ENCODE peak calls at places on chromosomes 12 and 14, in eight cellular contexts. E is NAMALWA; N is GM04504; I is neural crest cell; U is glomerular endothelial cell; L is esophagus squamous epithelium; G is choroid plexus epithelial cell; M is activated effector memory CD4-positive, alpha-beta T cell treated with Interleukin-2 at 50 U/mL for 16 hours. W is an unnamed sample.

GRCh38 chr14:103858063-103858820 is 10.9 kb upstream of the PPP1R13B start:
- DNase-seq in E (no peak), N (no peak), I (no peak), U (no peak), L (no peak), G (no peak), M (no peak), W (no peak)

GRCh38 chr14:77458249-77458950 is 507 bp downstream of the AHSA1 start:
- DNase-seq in E (peak; percentile 83), N (peak; percentile 4), I (peak; percentile 14), U (no peak), L (no peak), G (peak; percentile 43), M (peak; percentile 22), W (peak; percentile 9)

GRCh38 chr14:36660736-36661505 is 739 bp upstream of the PAX9 start:
- DNase-seq in E (no peak), N (no peak), I (no peak), U (no peak), L (no peak), G (no peak), M (no peak), W (no peak)

GRCh38 chr14:44449694-44450093 is 57.4 kb downstream of the FSCB start:
- DNase-seq in E (no peak), N (no peak), I (no peak), U (no peak), L (no peak), G (no peak), M (no peak), W (no peak)

GRCh38 chr12:96398422-96399080 is 1.7 kb downstream of the CDK17 start:
- DNase-seq in E (peak; percentile 58), N (no peak), I (no peak), U (no peak), L (no peak), G (peak; percentile 27), M (no peak), W (no peak)

GRCh38 chr12:26370098-26370497 is 174.7 kb downstream of the SSPN start:
- DNase-seq in E (no peak), N (no peak), I (no peak), U (no peak), L (no peak), G (no peak), M (no peak), W (no peak)

GRCh38 chr12:76029982-76030377 is 1.6 kb downstream of the PHLDA1 start:
- DNase-seq in E (no peak), N (no peak), I (no peak), U (no peak), L (no peak), G (peak; percentile 62), M (no peak), W (no peak)

GRCh38 chr12:98671459-98671858 is 26.4 kb downstream of the APAF1 start:
- DNase-seq in E (no peak), N (no peak), I (no peak), U (no peak), L (no peak), G (peak; percentile 20), M (no peak), W (no peak)

GRCh38 chr12:10301103-10301502 is 6.6 kb upstream of the KLRD1 start:
- DNase-seq in E (no peak), N (no peak), I (no peak), U (no peak), L (no peak), G (peak; percentile 59), M (no peak), W (no peak)

GRCh38 chr12:90888316-90888715 is 66.7 kb downstream of the CCER1 start:
- DNase-seq in E (no peak), N (no peak), I (no peak), U (no peak), L (no peak), G (peak; percentile 40), M (no peak), W (no peak)

GRCh38 chr12:46365951-46366379 is 6.6 kb downstream of the SLC38A2 start:
- DNase-seq in E (peak; percentile 10), N (no peak), I (no peak), U (no peak), L (no peak), G (peak; percentile 27), M (no peak), W (no peak)

GRCh38 chr14:99854831-99855230 is 61.6 kb downstream of the EML1 start:
- DNase-seq in E (no peak), N (no peak), I (no peak), U (no peak), L (no peak), G (no peak), M (no peak), W (no peak)

GRCh38 chr12:56128669-56129209 is 672 bp downstream of the ESYT1 start:
- DNase-seq in E (peak; percentile 36), N (no peak), I (no peak), U (no peak), L (no peak), G (peak; percentile 31), M (no peak), W (no peak)

GRCh38 chr12:93461503-93461902 is 5.8 kb upstream of the MRPL42 start:
- DNase-seq in E (no peak), N (no peak), I (no peak), U (no peak), L (no peak), G (peak; percentile 23), M (no peak), W (no peak)

GRCh38 chr14:101449114-101449513 is 112.2 kb upstream of the DIO3 start:
- DNase-seq in E (peak; percentile 66), N (no peak), I (no peak), U (no peak), L (no peak), G (no peak), M (no peak), W (no peak)

GRCh38 chr14:35480119-35480769 is 53.7 kb upstream of the INSM2 start:
- DNase-seq in E (no peak), N (no peak), I (no peak), U (no peak), L (no peak), G (peak; percentile 21), M (no peak), W (no peak)

GRCh38 chr12:25252946-25253345 is 2.2 kb upstream of the KRAS start:
- DNase-seq in E (no peak), N (no peak), I (no peak), U (no peak), L (no peak), G (no peak), M (no peak), W (no peak)

GRCh38 chr14:31902915-31903646 is 174.0 kb upstream of the ARHGAP5 start:
- DNase-seq in E (no peak), N (no peak), I (no peak), U (no peak), L (no peak), G (no peak), M (no peak), W (no peak)

GRCh38 chr14:24233538-24233866 is 773 bp downstream of the GMPR2 start:
- DNase-seq in E (no peak), N (no peak), I (no peak), U (no peak), L (no peak), G (no peak), M (no peak), W (no peak)

GRCh38 chr14:47919994-47920393 is 244.6 kb upstream of the MDGA2 start:
- DNase-seq in E (no peak), N (no peak), I (no peak), U (no peak), L (no peak), G (no peak), M (no peak), W (no peak)

GRCh38 chr12:16880864-16881285 is 274.9 kb upstream of the LMO3 start:
- DNase-seq in E (no peak), N (no peak), I (no peak), U (no peak), L (no peak), G (no peak), M (no peak), W (no peak)

GRCh38 chr12:78210894-78211302 is 380.2 kb downstream of the NAV3 start:
- DNase-seq in E (no peak), N (peak; percentile 62), I (peak; percentile 9), U (no peak), L (no peak), G (peak; percentile 91), M (no peak), W (no peak)

GRCh38 chr12:128823216-128823915 is 392 bp downstream of the SLC15A4 start:
- DNase-seq in E (peak; percentile 45), N (no peak), I (peak; percentile 7), U (no peak), L (no peak), G (no peak), M (no peak), W (no peak)

GRCh38 chr14:88868558-88869159 is 44.2 kb downstream of the TTC8 start:
- DNase-seq in E (peak; percentile 28), N (no peak), I (no peak), U (no peak), L (no peak), G (peak; percentile 52), M (no peak), W (no peak)

GRCh38 chr12:106128526-106129430 is 10.0 kb downstream of the NUAK1 start:
- DNase-seq in E (no peak), N (no peak), I (no peak), U (no peak), L (no peak), G (no peak), M (no peak), W (no peak)

GRCh38 chr12:25970916-25971674 is 12.6 kb downstream of the RASSF8 start:
- DNase-seq in E (no peak), N (no peak), I (no peak), U (no peak), L (no peak), G (peak; percentile 31), M (no peak), W (no peak)

GRCh38 chr14:68548194-68549056 is 244.4 kb downstream of the ZFP36L1 start:
- DNase-seq in E (no peak), N (peak; percentile 99), I (peak; percentile 44), U (no peak), L (no peak), G (peak; percentile 97), M (no peak), W (no peak)

GRCh38 chr14:34676516-34677211 is 37.7 kb downstream of the CFL2 start:
- DNase-seq in E (no peak), N (no peak), I (no peak), U (no peak), L (no peak), G (no peak), M (no peak), W (no peak)

GRCh38 chr14:49497267-49497666 is 88.9 kb downstream of the RPS29 start:
- DNase-seq in E (no peak), N (no peak), I (no peak), U (no peak), L (no peak), G (no peak), M (no peak), W (no peak)